ENCODE peak calls at places on chromosomes 4 and X, in eight cellular contexts. Y is Panc1, W is mammary epithelial cell, P is psoas muscle, Q is endodermal cell, M is uterus, A is Caco-2, G is neural progenitor cell. O is an unnamed sample. For H3K36me3, the result is how much of the 10 kb centered on the place peaks cover.

GRCh38 chr4:105181259-105181658 is 34.6 kb downstream of the TET2 start:
- DNase-seq in Y (no peak), Q (no peak), A (peak), M (no peak), P (no peak), G (peak), W (no peak), O (no peak)

GRCh38 chr4:118969359-118969758 is 80.7 kb downstream of the SYNPO2 start:
- DNase-seq in Y (no peak), Q (peak), M (peak), P (peak), W (peak), A (peak), G (peak), O (peak)

GRCh38 chrX:12878536-12878935 is 11.7 kb downstream of the TLR7 start:
- DNase-seq in P (no peak), G (no peak), Q (no peak), Y (no peak), A (no peak), M (no peak), W (peak), O (peak)

GRCh38 chr4:86972997-86973396 is 38.2 kb downstream of the AFF1 start:
- DNase-seq in W (peak), Q (peak), G (no peak), M (no peak), A (peak), Y (no peak), P (no peak), O (peak)

GRCh38 chr4:169115897-169116254 is 105.8 kb upstream of the CBR4 start:
- DNase-seq in W (peak), A (peak), P (no peak), G (no peak), Y (peak), M (no peak), Q (peak), O (peak)

GRCh38 chrX:40922307-40922706 is 162.9 kb upstream of the USP9X start:
- DNase-seq in A (peak), M (no peak), W (peak), Q (peak), P (no peak), G (peak), Y (no peak), O (peak)

GRCh38 chrX:133661962-133662839 is 246.9 kb upstream of the GPC4 start:
- DNase-seq in Y (no peak), Q (no peak), G (no peak), M (no peak), A (no peak), W (no peak), P (no peak), O (peak)

GRCh38 chrX:2848806-2849420 is 20.2 kb downstream of the GYG2 start:
- DNase-seq in Y (no peak), M (no peak), Q (peak), A (peak), W (peak), P (no peak), G (no peak), O (no peak)

GRCh38 chrX:25561190-25561589 is 545.4 kb upstream of the ARX start:
- DNase-seq in A (no peak), Y (no peak), G (no peak), P (no peak), Q (no peak), M (no peak), W (no peak), O (no peak)

GRCh38 chrX:13487731-13488505 is 81.5 kb upstream of the EGFL6 start:
- DNase-seq in P (no peak), W (peak), G (peak), A (peak), M (peak), Y (peak), Q (peak), O (peak)

GRCh38 chr4:87038837-87039715 is 104.3 kb downstream of the AFF1 start:
- DNase-seq in Q (peak), P (peak), M (peak), G (peak), Y (no peak), W (peak), A (no peak), O (peak)

GRCh38 chr4:41930139-41930831 is 4.9 kb upstream of the TMEM33 start:
- DNase-seq in A (no peak), M (no peak), Y (no peak), W (no peak), Q (no peak), P (no peak), G (no peak), O (no peak)

GRCh38 chr4:39528056-39528465 is 822 bp upstream of the UGDH start:
- DNase-seq in W (no peak), G (no peak), Q (no peak), Y (no peak), M (peak), A (no peak), P (peak), O (peak)

GRCh38 chrX:133938530-133938929 is 46.9 kb downstream of the GPC3 start:
- DNase-seq in A (no peak), W (no peak), Q (no peak), M (no peak), Y (no peak), P (no peak), G (no peak), O (no peak)

GRCh38 chr4:52572936-52573485 is 86.1 kb downstream of the USP46 start:
- DNase-seq in P (no peak), Y (no peak), M (no peak), G (no peak), W (peak), Q (no peak), A (no peak), O (peak)

GRCh38 chrX:55057691-55058249 is 17.1 kb upstream of the PAGE2B start:
- DNase-seq in W (peak), G (peak), M (no peak), P (no peak), Y (peak), A (peak), Q (peak), O (peak)

GRCh38 chr4:106369456-106370060 is 980 bp upstream of the GIMD1 start:
- DNase-seq in Y (peak), W (peak), Q (peak), G (peak), P (no peak), M (no peak), A (peak), O (peak)

GRCh38 chr4:158481811-158482210 is 39.9 kb upstream of the RXFP1 start:
- DNase-seq in W (no peak), A (no peak), G (no peak), Q (no peak), P (no peak), M (no peak), Y (no peak), O (no peak)

GRCh38 chrX:153714256-153714655 is 9.9 kb downstream of the BCAP31 start:
- DNase-seq in W (no peak), P (no peak), M (no peak), A (no peak), Y (no peak), G (no peak), Q (no peak), O (no peak)

GRCh38 chr4:127623755-127624087 is 9.0 kb upstream of the INTU start:
- DNase-seq in Q (no peak), W (peak), G (peak), A (no peak), M (peak), Y (no peak), P (peak), O (peak)

GRCh38 chr4:22970665-22971064 is 277.9 kb downstream of the GBA3 start:
- DNase-seq in G (no peak), W (no peak), M (no peak), Q (no peak), Y (no peak), P (no peak), A (no peak), O (no peak)

GRCh38 chrX:129227376-129227775 is 295.9 kb downstream of the SMARCA1 start:
- DNase-seq in W (no peak), M (no peak), P (no peak), Y (no peak), G (no peak), A (no peak), Q (no peak), O (no peak)

GRCh38 chr4:184348311-184349233 is 125.8 kb downstream of the IRF2 start:
- DNase-seq in Y (no peak), W (no peak), Q (peak), M (peak), P (no peak), A (peak), G (no peak), O (peak)

GRCh38 chr4:3674479-3674851 is 91.7 kb upstream of the ADRA2C start:
- DNase-seq in M (no peak), W (no peak), Y (no peak), P (no peak), A (no peak), G (no peak), Q (no peak), O (no peak)

GRCh38 chr4:13160906-13161305 is 323.2 kb downstream of the RAB28 start:
- DNase-seq in P (no peak), Y (no peak), M (no peak), W (peak), G (no peak), Q (no peak), A (no peak), O (peak)

GRCh38 chr4:85496933-85497332 is 22.0 kb downstream of the ARHGAP24 start:
- DNase-seq in P (no peak), W (peak), Q (no peak), G (no peak), A (no peak), Y (no peak), M (no peak), O (peak)

GRCh38 chr4:26226978-26227377 is 93.8 kb upstream of the RBPJ start:
- DNase-seq in P (no peak), A (no peak), Q (no peak), Y (no peak), G (no peak), M (no peak), W (no peak), O (no peak)

GRCh38 chrX:124293810-124294209 is 38.6 kb upstream of the TEX13D start:
- DNase-seq in Y (no peak), M (no peak), A (no peak), G (no peak), Q (no peak), P (no peak), W (no peak), O (peak)

GRCh38 chr4:70183168-70183939 is 12.2 kb upstream of the ODAM start:
- DNase-seq in M (no peak), A (peak), Q (peak), W (peak), Y (no peak), G (peak), P (no peak), O (peak)

GRCh38 chrX:41491267-41492004 is 44.3 kb downstream of the NYX start:
- DNase-seq in M (no peak), P (peak), Q (peak), G (peak), Y (peak), W (peak), A (no peak), O (peak)

GRCh38 chr4:139279723-139280620 is at the start of gene MGARP:
- DNase-seq in A (no peak), G (peak), W (peak), P (peak), M (peak), Q (peak), Y (no peak), O (no peak)

GRCh38 chr4:41009411-41009810 is 204.9 kb downstream of the APBB2 start:
- DNase-seq in Q (no peak), Y (peak), M (no peak), A (no peak), W (peak), G (no peak), P (no peak), O (peak)

GRCh38 chr4:165308606-165309005 is 18.9 kb upstream of the MSMO1 start:
- DNase-seq in G (no peak), A (no peak), M (no peak), W (no peak), Q (no peak), P (no peak), Y (no peak), O (no peak)

GRCh38 chr4:165308174-165308573 is 19.3 kb upstream of the MSMO1 start:
- DNase-seq in P (no peak), Q (no peak), A (no peak), M (no peak), Y (no peak), W (no peak), G (no peak), O (peak)

GRCh38 chr4:165312506-165312905 is 15.0 kb upstream of the MSMO1 start:
- DNase-seq in Y (no peak), Q (no peak), M (no peak), A (no peak), P (no peak), W (peak), G (no peak), O (peak)
- H3K36me3 ChIP-seq in Y (under half), Q (under half), M (under half), A (under half), P (under half), W (under half), G (under half), O (under half)

GRCh38 chr4:896630-897029 is 35.5 kb downstream of the GAK start:
- DNase-seq in W (no peak), A (no peak), P (no peak), Q (no peak), G (no peak), M (no peak), Y (no peak), O (no peak)

GRCh38 chr4:895596-895995 is 36.5 kb downstream of the GAK start:
- DNase-seq in Q (no peak), Y (no peak), P (no peak), G (no peak), A (no peak), W (no peak), M (no peak), O (no peak)

GRCh38 chr4:893995-894705 is 38.0 kb downstream of the GAK start:
- DNase-seq in G (no peak), M (no peak), Q (no peak), A (no peak), P (no peak), Y (no peak), W (no peak), O (no peak)

GRCh38 chr4:898123-898522 is 34.0 kb downstream of the GAK start:
- DNase-seq in Y (no peak), M (no peak), A (no peak), W (no peak), Q (no peak), G (no peak), P (no peak), O (no peak)

DNA sequence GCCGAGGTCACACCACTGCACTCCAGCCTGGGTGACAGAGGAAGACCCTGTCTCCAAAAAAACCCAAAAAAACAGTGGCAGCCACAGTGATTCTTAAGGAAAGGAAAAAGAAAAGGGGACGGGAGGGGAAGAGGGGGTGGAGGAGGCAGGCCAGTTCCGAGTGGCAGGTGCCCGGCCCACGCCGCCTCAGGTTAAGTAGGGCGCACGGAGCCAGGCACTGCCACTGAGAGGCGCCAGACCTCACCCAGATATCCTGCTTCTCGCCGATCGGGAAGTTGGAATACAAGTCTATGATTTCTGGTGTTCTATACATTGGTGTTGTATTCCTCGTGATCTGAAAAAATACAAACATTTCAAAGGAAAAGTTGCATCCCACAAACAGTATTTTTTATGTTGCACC is 35.9 kb downstream of the GAK start:
- DNase-seq in M (no peak), W (no peak), P (no peak), Y (no peak), G (peak), Q (no peak), A (no peak), O (no peak)
- H3K36me3 ChIP-seq in M (under half), W (under half), P (half or more), Y (under half), G (under half), Q (under half), A (under half), O (under half)

GRCh38 chr4:153497091-153497531 is 31.0 kb downstream of the TMEM131L start:
- DNase-seq in W (peak), P (no peak), M (no peak), G (no peak), Y (no peak), A (no peak), Q (peak), O (peak)
- H3K36me3 ChIP-seq in W (under half), P (under half), M (under half), G (under half), Y (under half), A (under half), Q (under half), O (under half)

GRCh38 chr4:1837069-1837468 is 18.9 kb downstream of the LETM1 start:
- DNase-seq in M (no peak), Q (no peak), G (no peak), P (no peak), Y (no peak), A (no peak), W (no peak), O (no peak)

GRCh38 chr4:1841886-1842210 is 14.1 kb downstream of the LETM1 start:
- DNase-seq in Q (no peak), A (no peak), G (no peak), M (no peak), P (no peak), Y (no peak), W (no peak), O (no peak)

GRCh38 chr4:1841201-1841885 is 14.6 kb downstream of the LETM1 start:
- DNase-seq in G (no peak), A (no peak), P (no peak), M (no peak), Q (no peak), W (no peak), Y (no peak), O (no peak)

GRCh38 chr4:1836650-1837049 is 19.3 kb downstream of the LETM1 start:
- DNase-seq in G (no peak), P (no peak), M (no peak), Q (no peak), A (no peak), Y (no peak), W (no peak), O (no peak)

DNA sequence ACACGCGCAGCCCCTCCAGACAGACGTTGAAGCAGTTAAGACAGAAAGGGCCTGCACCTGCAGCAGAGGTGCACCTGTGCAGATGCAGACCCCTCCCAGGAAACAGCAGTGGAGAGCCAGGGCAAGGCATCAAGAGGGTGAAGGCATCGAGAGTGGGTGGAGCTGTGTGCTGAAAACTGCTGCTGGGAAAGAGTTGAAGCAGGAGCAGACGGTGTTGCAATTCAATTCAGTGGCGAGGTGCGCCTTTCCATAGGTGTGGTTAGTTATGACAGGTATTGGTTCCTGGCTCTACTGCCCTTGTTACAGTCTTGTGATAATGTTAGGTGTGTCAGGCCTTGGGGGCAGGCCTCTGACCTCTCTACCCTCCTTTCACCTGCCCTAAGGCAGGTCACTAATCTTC is 16.6 kb downstream of the LETM1 start:
- DNase-seq in A (no peak), Y (no peak), M (no peak), Q (no peak), W (no peak), P (no peak), G (no peak), O (no peak)
- H3K36me3 ChIP-seq in A (under half), Y (under half), M (under half), Q (half or more), W (under half), P (half or more), G (under half), O (under half)

GRCh38 chr4:75786938-75787337 is 62.6 kb downstream of the USO1 start:
- DNase-seq in A (no peak), Y (no peak), M (no peak), P (no peak), Q (no peak), G (no peak), W (no peak), O (no peak)

GRCh38 chr4:75786526-75786925 is 62.1 kb downstream of the USO1 start:
- DNase-seq in G (no peak), Y (no peak), A (no peak), Q (no peak), P (no peak), M (no peak), W (no peak), O (no peak)

DNA sequence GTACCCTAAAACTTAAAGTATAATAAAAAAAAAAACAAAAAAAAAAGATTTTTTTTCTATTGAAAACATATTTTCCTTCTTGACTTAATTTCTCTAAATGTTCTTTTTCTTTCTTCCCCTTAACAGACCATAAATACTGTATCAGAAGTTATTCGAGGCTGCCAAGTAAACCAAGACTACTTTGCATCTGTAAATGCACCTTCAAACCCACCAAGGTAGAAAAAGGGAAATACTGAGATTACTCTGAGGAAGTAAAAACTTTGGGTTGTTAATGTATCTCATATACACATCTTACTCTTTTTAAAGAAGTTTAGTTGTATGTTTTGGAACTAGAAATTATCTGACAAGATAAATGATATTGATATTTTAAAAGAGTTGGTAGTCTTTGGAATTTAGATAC is 65.6 kb downstream of the USO1 start:
- DNase-seq in M (no peak), Q (no peak), Y (no peak), A (no peak), G (no peak), W (no peak), P (no peak), O (no peak)
- H3K36me3 ChIP-seq in M (under half), Q (half or more), Y (under half), A (under half), G (under half), W (under half), P (half or more), O (under half)

GRCh38 chrX:39834600-39834999 is 263.2 kb downstream of the BCOR start:
- DNase-seq in G (no peak), W (no peak), A (no peak), Y (no peak), Q (no peak), P (no peak), M (no peak), O (no peak)
- H3K36me3 ChIP-seq in G (under half), W (under half), A (under half), Y (under half), Q (under half), P (under half), M (under half), O (under half)

GRCh38 chr4:54282837-54283236 is 53.7 kb downstream of the PDGFRA start:
- DNase-seq in A (no peak), M (no peak), Q (no peak), P (no peak), Y (no peak), W (no peak), G (no peak), O (no peak)
- H3K36me3 ChIP-seq in A (under half), M (under half), Q (under half), P (under half), Y (under half), W (under half), G (under half), O (under half)